ENCODE peak calls at places on chromosomes 12 and 14, in eight cellular contexts. A is GM23338; T is psoas muscle; Q is stimulated activated naive CD8-positive, alpha-beta T cell treated with anti-CD3 and anti-CD28 coated beads, Interleukin-15, Interleukin-2, amounts not matched to agents 100 U/mL and 50 U/mL, for 24 hours; C is aorta; S is transverse colon; L is stimulated activated CD4-positive, alpha-beta T cell treated with anti-CD3 and anti-CD28 coated beads, Interleukin-1b, Interleukin-23, amount 100 ng/mL, for 24 hours; R is PC-3. O is an unnamed sample.

GRCh38 chr12:10501031-10501430 is 4.7 kb upstream of the EIF2S3B start:
- DNase-seq in A (no peak), T (no peak), Q (no peak), C (no peak), S (no peak), L (no peak), R (peak), O (no peak)

GRCh38 chr14:89588016-89588415 is 171.0 kb upstream of the FOXN3 start:
- DNase-seq in A (no peak), T (no peak), Q (no peak), C (no peak), S (no peak), L (no peak), R (no peak), O (no peak)

GRCh38 chr12:25151476-25151875 is 43.5 kb downstream of the DNAI7 start:
- DNase-seq in A (peak), T (no peak), Q (no peak), C (peak), S (peak), L (no peak), R (peak), O (no peak)

GRCh38 chr14:77872152-77872551 is 72.2 kb downstream of the ADCK1 start:
- DNase-seq in A (no peak), T (no peak), Q (no peak), C (no peak), S (no peak), L (no peak), R (no peak), O (no peak)

GRCh38 chr12:25051583-25052190 is 102.8 kb upstream of the BCAT1 start:
- DNase-seq in A (no peak), T (no peak), Q (peak), C (no peak), S (peak), L (peak), R (no peak), O (peak)

GRCh38 chr14:24430143-24430681 is 458 bp downstream of the KHNYN start:
- DNase-seq in A (peak), T (peak), Q (peak), C (peak), S (peak), L (no peak), R (peak), O (no peak)

GRCh38 chr12:5442251-5443006 is 10.5 kb downstream of the NTF3 start:
- DNase-seq in A (peak), T (no peak), Q (no peak), C (no peak), S (no peak), L (no peak), R (peak), O (no peak)

GRCh38 chr12:39619660-39620433 is at the start of gene ABCD2:
- DNase-seq in A (peak), T (peak), Q (peak), C (peak), S (peak), L (peak), R (peak), O (peak)

GRCh38 chr12:19085090-19085489 is 44.4 kb upstream of the PLEKHA5 start:
- DNase-seq in A (no peak), T (no peak), Q (no peak), C (no peak), S (no peak), L (no peak), R (no peak), O (no peak)

GRCh38 chr14:58633831-58634230 is 3.9 kb upstream of the DACT1 start:
- DNase-seq in A (no peak), T (no peak), Q (no peak), C (no peak), S (no peak), L (no peak), R (no peak), O (no peak)

GRCh38 chr12:67327466-67327865 is 58.3 kb downstream of the CAND1 start:
- DNase-seq in A (no peak), T (no peak), Q (no peak), C (no peak), S (no peak), L (no peak), R (no peak), O (no peak)

GRCh38 chr14:80446356-80446755 is 235.1 kb upstream of the DIO2 start:
- DNase-seq in A (no peak), T (no peak), Q (no peak), C (no peak), S (no peak), L (no peak), R (no peak), O (no peak)

GRCh38 chr12:119803391-119803791 is 73.7 kb downstream of the CIT start:
- DNase-seq in A (peak), T (no peak), Q (no peak), C (peak), S (no peak), L (no peak), R (no peak), O (no peak)

GRCh38 chr12:117189725-117190209 is 503 bp downstream of the FBXO21 start:
- DNase-seq in A (peak), T (peak), Q (peak), C (peak), S (peak), L (no peak), R (peak), O (no peak)

GRCh38 chr14:21097616-21098133 is 780 bp downstream of the ZNF219 start:
- DNase-seq in A (peak), T (no peak), Q (no peak), C (peak), S (peak), L (no peak), R (no peak), O (no peak)

GRCh38 chr12:77324763-77325468 is 259.5 kb upstream of the E2F7 start:
- DNase-seq in A (peak), T (peak), Q (peak), C (peak), S (peak), L (no peak), R (peak), O (no peak)

GRCh38 chr14:93926209-93926872 is 803 bp upstream of the FAM181A start:
- DNase-seq in A (no peak), T (peak), Q (no peak), C (no peak), S (no peak), L (no peak), R (no peak), O (no peak)

GRCh38 chr14:22538671-22539228 is 50.3 kb downstream of the DAD1 start:
- DNase-seq in A (no peak), T (no peak), Q (peak), C (no peak), S (no peak), L (no peak), R (no peak), O (no peak)

GRCh38 chr14:68283378-68284123 is 464.0 kb downstream of the RAD51B start:
- DNase-seq in A (no peak), T (peak), Q (peak), C (no peak), S (peak), L (no peak), R (no peak), O (peak)

GRCh38 chr12:109173443-109174240 is 57.3 kb downstream of the ACACB start:
- DNase-seq in A (no peak), T (no peak), Q (no peak), C (no peak), S (no peak), L (no peak), R (no peak), O (no peak)

GRCh38 chr14:52906141-52906601 is 44.7 kb downstream of the FERMT2 start:
- DNase-seq in A (no peak), T (no peak), Q (no peak), C (no peak), S (no peak), L (no peak), R (peak), O (no peak)

GRCh38 chr12:50184261-50184660 is 17.1 kb upstream of the CERS5 start:
- DNase-seq in A (no peak), T (no peak), Q (no peak), C (no peak), S (peak), L (no peak), R (no peak), O (no peak)

GRCh38 chr12:7498832-7499231 is 4.7 kb downstream of the CD163 start:
- DNase-seq in A (no peak), T (no peak), Q (no peak), C (no peak), S (no peak), L (no peak), R (no peak), O (no peak)